ENCODE peak calls at places on chromosomes 5 and 9, in seven cellular contexts. W, M, X, N, F, Z and Q are unnamed samples.

GRCh38 chr9:18999173-18999785 is 33.7 kb downstream of the SAXO1 start:
- DNase-seq in W (no peak), M (no peak), Z (no peak), X (no peak), F (no peak), N (no peak), Q (no peak)

GRCh38 chr5:16776611-16777251 is 159.4 kb downstream of the MYO10 start:
- DNase-seq in N (no peak), F (no peak), Z (no peak), W (no peak), X (no peak), M (no peak), Q (no peak)

GRCh38 chr5:29238115-29238514 is 1955.4 kb upstream of the CDH6 start:
- DNase-seq in M (no peak), F (no peak), N (no peak), W (no peak), X (no peak), Z (no peak), Q (no peak)

GRCh38 chr9:121609845-121610637 is 41.4 kb upstream of the DAB2IP start:
- DNase-seq in W (no peak), F (peak; percentile 88), N (no peak), M (peak; percentile 29), X (peak; percentile 66), Z (no peak), Q (no peak)

GRCh38 chr5:150261231-150261630 is 28.3 kb downstream of the CAMK2A start:
- DNase-seq in X (no peak), F (no peak), W (no peak), Z (no peak), N (no peak), M (no peak), Q (no peak)

GRCh38 chr5:128870923-128871322 is 94.4 kb upstream of the SLC27A6 start:
- DNase-seq in N (no peak), M (no peak), W (no peak), Z (no peak), F (no peak), X (no peak), Q (no peak)

GRCh38 chr9:8660383-8660782 is 860.8 kb upstream of the DMAC1 start:
- DNase-seq in Z (peak; percentile 45), M (peak; percentile 20), F (peak; percentile 77), N (no peak), W (no peak), X (peak; percentile 49), Q (no peak)

GRCh38 chr5:17359451-17359965 is 138.5 kb upstream of the TAF11L2 start:
- DNase-seq in X (no peak), W (no peak), M (no peak), F (no peak), N (no peak), Z (no peak), Q (no peak)

GRCh38 chr5:1158647-1159340 is 42.6 kb upstream of the SLC6A19 start:
- DNase-seq in X (no peak), F (no peak), W (no peak), Z (no peak), N (no peak), M (no peak), Q (no peak)

GRCh38 chr5:73395274-73395673 is 53.3 kb downstream of the FOXD1 start:
- DNase-seq in F (no peak), X (no peak), Z (no peak), M (no peak), N (no peak), W (no peak), Q (no peak)

GRCh38 chr5:57004800-57005199 is 52.9 kb upstream of the MIER3 start:
- DNase-seq in X (no peak), Z (no peak), W (no peak), M (no peak), N (no peak), F (no peak), Q (no peak)

GRCh38 chr5:167812871-167813270 is 478.6 kb upstream of the WWC1 start:
- DNase-seq in X (no peak), N (no peak), F (no peak), Z (no peak), M (no peak), W (no peak), Q (no peak)

GRCh38 chr9:15642369-15642962 is 89.6 kb downstream of the CCDC171 start:
- DNase-seq in Z (no peak), F (no peak), W (no peak), M (peak; percentile 59), X (no peak), N (peak; percentile 33), Q (no peak)

GRCh38 chr5:154288145-154288544 is 97.6 kb downstream of the GALNT10 start:
- DNase-seq in W (no peak), Z (no peak), M (peak; percentile 67), F (peak; percentile 85), X (peak; percentile 58), N (no peak), Q (no peak)

GRCh38 chr5:122063836-122064235 is 14.2 kb downstream of the LOX start:
- DNase-seq in W (no peak), F (no peak), Z (no peak), N (no peak), X (no peak), M (peak; percentile 41), Q (no peak)

GRCh38 chr5:108747111-108748009 is at the start of gene FER:
- DNase-seq in X (no peak), M (peak; percentile 73), F (no peak), Z (no peak), N (no peak), W (no peak), Q (no peak)

GRCh38 chr5:14383923-14384322 is 197.7 kb upstream of the OTULINL start:
- DNase-seq in F (no peak), N (no peak), W (no peak), M (no peak), Z (no peak), X (no peak), Q (no peak)

GRCh38 chr5:111083323-111083722 is 8.8 kb upstream of the WDR36 start:
- DNase-seq in X (no peak), W (no peak), Z (no peak), M (peak; percentile 72), N (no peak), F (no peak), Q (no peak)

GRCh38 chr5:170681013-170681433 is 102.5 kb upstream of the GABRP start:
- DNase-seq in X (no peak), M (peak; percentile 43), N (peak; percentile 57), F (no peak), Z (no peak), W (no peak), Q (no peak)

GRCh38 chr5:43078956-43079355 is 38.8 kb upstream of the ANXA2R start:
- DNase-seq in W (no peak), M (no peak), F (no peak), X (no peak), Z (no peak), N (no peak), Q (no peak)

GRCh38 chr5:68418230-68418629 is 202.7 kb downstream of the PIK3R1 start:
- DNase-seq in W (no peak), F (peak; percentile 64), X (no peak), N (no peak), Z (no peak), M (no peak), Q (no peak)

GRCh38 chr9:3954950-3955670 is 344.8 kb downstream of the GLIS3 start:
- DNase-seq in N (no peak), W (no peak), X (no peak), M (no peak), F (no peak), Z (no peak), Q (no peak)

GRCh38 chr5:165809914-165810313 is 2304.5 kb downstream of the MAT2B start:
- DNase-seq in N (no peak), X (no peak), Z (no peak), F (no peak), M (no peak), W (no peak), Q (no peak)

GRCh38 chr5:172950176-172950965 is 8.9 kb upstream of the RPL26L1 start:
- DNase-seq in F (no peak), M (no peak), W (peak; percentile 71), N (no peak), X (no peak), Z (no peak), Q (no peak)
- H3K27me3 ChIP-seq in F (no peaks in the 10 kb centered on the region), M (no peaks in the 10 kb centered on the region), W (no peaks in the 10 kb centered on the region), N (no peaks in the 10 kb centered on the region), X (no peaks in the 10 kb centered on the region), Z (no peaks in the 10 kb centered on the region), Q (no peaks in the 10 kb centered on the region)

DNA sequence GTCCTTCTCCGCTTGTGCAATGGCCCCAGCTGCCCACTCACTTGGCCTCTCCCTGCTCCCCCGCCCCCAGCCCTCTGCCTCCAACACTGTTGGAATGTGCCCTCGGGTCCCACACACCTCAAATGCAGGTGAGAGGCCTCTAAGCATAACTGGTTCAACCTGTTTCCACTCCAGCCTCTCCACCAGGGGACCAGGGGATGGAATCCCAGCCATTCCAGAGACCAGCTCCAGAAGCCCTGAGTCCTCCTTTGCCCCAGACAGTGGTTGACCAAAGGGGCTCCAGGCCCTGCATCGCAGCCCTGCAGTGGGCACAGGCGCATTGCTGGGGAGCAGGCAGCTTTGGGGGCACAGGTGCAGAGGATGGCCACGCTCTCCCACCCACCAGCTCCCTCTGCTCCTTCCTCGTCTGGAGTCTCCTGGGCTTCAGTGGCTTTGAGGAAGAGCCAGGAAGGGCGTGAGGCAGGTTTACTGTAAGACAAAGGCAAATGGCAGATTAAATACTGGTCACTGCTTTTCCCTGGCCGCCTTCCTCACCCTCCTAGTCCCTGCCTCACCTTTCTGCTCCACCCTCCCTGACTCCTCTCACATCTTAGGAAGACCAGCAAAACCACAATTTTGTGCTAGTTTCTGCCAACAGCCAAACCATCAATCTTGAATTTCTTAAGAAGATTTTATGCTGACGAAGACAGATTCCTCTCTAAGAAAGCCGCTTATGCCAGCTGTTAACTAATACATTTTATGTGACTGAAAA is 29.1 kb upstream of the IRX2 start:
- DNase-seq in M (no peak), X (peak; percentile 46), Z (no peak), F (no peak), N (no peak), W (no peak), Q (no peak)
- TF ChIP-seq POLR2AphosphoS5 in M (no peak), X (no peak), Z (no peak), F (no peak), N (no peak), W (no peak), Q (no peak)

DNA sequence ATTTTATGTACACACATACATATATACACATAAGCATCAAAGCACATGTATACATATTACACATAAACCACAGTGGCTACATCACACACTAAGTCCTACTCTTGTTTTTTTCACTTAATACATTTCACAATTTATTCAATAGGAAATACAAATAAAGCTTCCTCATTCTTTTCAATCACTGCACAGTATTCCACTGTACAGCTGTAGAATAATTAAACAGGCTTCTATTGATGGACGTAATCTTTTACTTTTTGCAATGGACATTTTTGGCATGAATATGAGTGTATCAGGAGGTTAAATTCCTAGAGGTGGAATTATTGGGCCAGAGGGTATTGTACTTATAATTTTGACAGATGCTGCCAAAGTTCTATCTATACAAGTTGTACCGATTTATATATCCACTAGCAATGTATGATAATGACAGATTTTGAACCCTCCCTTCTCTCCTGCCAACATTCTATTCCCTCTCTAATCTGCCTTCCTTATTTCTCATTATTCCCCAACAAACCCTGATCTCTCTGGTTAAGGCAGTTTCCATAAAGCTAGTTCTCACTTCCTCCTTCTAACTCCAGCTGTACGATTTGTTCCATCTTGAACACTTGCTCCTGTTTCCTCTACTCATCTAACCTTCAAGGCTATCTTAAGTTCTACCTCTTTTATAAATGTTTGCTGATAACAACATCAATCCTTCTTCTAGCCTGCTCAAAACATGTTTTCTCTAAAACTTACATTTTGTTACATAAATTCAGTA is 35.2 kb downstream of the MRPS27 start:
- DNase-seq in N (no peak), Z (no peak), F (no peak), W (no peak), M (no peak), X (no peak), Q (no peak)
- H3K27ac ChIP-seq in N (no peak overlapping the region), Z (no peak overlapping the region), F (no peak overlapping the region), W (no peak overlapping the region), M (no peak overlapping the region), X (no peak overlapping the region), Q (no peak overlapping the region)

GRCh38 chr5:10853144-10853543 is 92.1 kb upstream of the DAP start:
- DNase-seq in F (no peak), X (no peak), M (no peak), W (no peak), N (no peak), Z (no peak), Q (no peak)
- H3K27me3 ChIP-seq in F (no peaks in the 10 kb centered on the region), X (peaks cover 13% of the 10 kb centered on the region), M (peaks cover 9% of the 10 kb centered on the region), W (peaks cover 11% of the 10 kb centered on the region), N (peaks cover 17% of the 10 kb centered on the region), Z (peaks cover 6% of the 10 kb centered on the region), Q (no peaks in the 10 kb centered on the region)